ENCODE peak calls at places on chromosome X, in eight cellular contexts. W is naive thymus-derived CD8-positive, alpha-beta T cell; B is body of pancreas; Y is activated naive CD4-positive, alpha-beta T cell treated with anti-CD3 and anti-CD28 coated beads, Interleukin-2, amount 50 U/mL, for 72 hours; Q is Right ventricle myocardium inferior; L is activated CD8-positive, alpha-beta T cell treated with anti-CD3 and anti-CD28 coated beads for 36 hours; H is activated T-cell treated with anti-CD3 and anti-CD28 coated beads, Interleukin-2, amount 50 U/mL, for 4 hours; A is left ventricle myocardium superior. Z is an unnamed sample.

GRCh38 chrX:68694429-68695205 is 47.2 kb downstream of the STARD8 start:
- ATAC-seq in B (peak), Y (peak), W (no peak), Q (no peak), A (peak), L (peak), H (no peak), Z (no peak)

GRCh38 chrX:138858438-138858837 is 146.9 kb upstream of the FGF13 start:
- ATAC-seq in L (peak), Y (no peak), A (no peak), W (no peak), B (no peak), Q (no peak), H (no peak), Z (no peak)

GRCh38 chrX:7925867-7926472 is 1.2 kb downstream of the PNPLA4 start:
- ATAC-seq in W (peak), Q (no peak), H (peak), L (peak), Y (no peak), B (no peak), A (peak), Z (peak)

GRCh38 chrX:67545772-67546495 is 2.1 kb downstream of the AR start:
- ATAC-seq in B (peak), L (peak), Q (peak), W (no peak), A (peak), Y (no peak), H (no peak), Z (peak)

GRCh38 chrX:129836827-129837226 is 6.9 kb downstream of the ZDHHC9 start:
- ATAC-seq in B (no peak), L (no peak), Q (no peak), A (no peak), W (no peak), Y (no peak), H (no peak), Z (no peak)

GRCh38 chrX:42869011-42869410 is 91.0 kb upstream of the PPP1R2C start:
- ATAC-seq in W (no peak), Q (no peak), Y (no peak), H (no peak), B (no peak), L (no peak), A (no peak), Z (peak)

GRCh38 chrX:40244116-40244515 is 146.4 kb upstream of the BCOR start:
- ATAC-seq in L (no peak), A (no peak), B (no peak), Y (no peak), H (no peak), W (no peak), Q (no peak), Z (no peak)

GRCh38 chrX:110286126-110286525 is 31.8 kb downstream of the AMMECR1 start:
- ATAC-seq in H (no peak), Y (peak), A (no peak), Q (no peak), W (no peak), L (peak), B (no peak), Z (peak)

GRCh38 chrX:92224406-92224805 is 445.2 kb downstream of the PCDH11X start:
- ATAC-seq in L (no peak), Q (no peak), B (no peak), Y (no peak), W (no peak), H (no peak), A (no peak), Z (no peak)

GRCh38 chrX:13476384-13476783 is 93.0 kb upstream of the EGFL6 start:
- ATAC-seq in Y (no peak), A (no peak), Q (no peak), B (no peak), L (no peak), W (no peak), H (no peak), Z (no peak)

GRCh38 chrX:66815227-66815626 is 176.3 kb upstream of the EDA2R start:
- ATAC-seq in B (no peak), Q (no peak), A (no peak), H (no peak), W (no peak), Y (no peak), L (no peak), Z (no peak)